ENCODE peak calls at places on chromosomes 4 and X, in five cellular contexts. A is dorsolateral prefrontal cortex, G is SW 1271, Z is NCI-H187 treated with DMSO at 0.1 percent for 48 hours, U is SW480. T is an unnamed sample.

GRCh38 chrX:135383249-135383648 is 38.5 kb upstream of the SMIM10L2A start:
- DNase-seq in A (no peak), G (no peak), Z (no peak), U (no peak), T (no peak)

GRCh38 chr4:184437565-184437964 is 36.8 kb downstream of the IRF2 start:
- DNase-seq in A (no peak), G (no peak), Z (no peak), U (no peak), T (no peak)

GRCh38 chr4:10212901-10213300 is 96.3 kb upstream of the WDR1 start:
- DNase-seq in A (no peak), G (no peak), Z (no peak), U (no peak), T (no peak)

GRCh38 chrX:11138498-11139390 is 27.6 kb downstream of the HCCS start:
- DNase-seq in A (peak), G (no peak), Z (no peak), U (no peak), T (no peak)

GRCh38 chr4:108359130-108359709 is 190.5 kb upstream of the LEF1 start:
- DNase-seq in A (no peak), G (no peak), Z (no peak), U (no peak), T (no peak)

GRCh38 chr4:94015956-94016355 is 187.4 kb downstream of the ATOH1 start:
- DNase-seq in A (no peak), G (no peak), Z (no peak), U (no peak), T (no peak)

GRCh38 chrX:49884290-49884862 is 5.1 kb downstream of the USP27X start:
- DNase-seq in A (peak), G (peak), Z (no peak), U (peak), T (no peak)

GRCh38 chr4:4714330-4714729 is 145.1 kb upstream of the MSX1 start:
- DNase-seq in A (no peak), G (no peak), Z (no peak), U (no peak), T (no peak)

GRCh38 chrX:9471571-9471985 is 6.7 kb downstream of the TBL1X start:
- DNase-seq in A (no peak), G (no peak), Z (no peak), U (no peak), T (no peak)

GRCh38 chrX:11423362-11423818 is 130.2 kb downstream of the AMELX start:
- DNase-seq in A (no peak), G (peak), Z (no peak), U (peak), T (no peak)

GRCh38 chr4:6472387-6473263 is at the start of gene PPP2R2C:
- DNase-seq in A (peak), G (peak), Z (no peak), U (peak), T (no peak)

T was measured in T1000.